ENCODE peak calls at places on chromosomes 12 and 14, in six cellular contexts. H, Q, N, M, O and Z are unnamed samples. For H3K9me2, the result is how much of the 10 kb centered on the place peaks cover.

GRCh38 chr12:42961395-42961794 is 371.8 kb upstream of the PRICKLE1 start:
- DNase-seq in M (peak), N (peak), H (peak), O (peak), Q (peak), Z (peak)

GRCh38 chr12:106760184-106760531 is 14.3 kb upstream of the RIC8B start:
- DNase-seq in O (no peak), Q (peak), N (no peak), H (no peak), M (no peak), Z (no peak)

GRCh38 chr12:54933381-54933780 is 51.2 kb downstream of the TESPA1 start:
- DNase-seq in M (peak), Q (no peak), N (no peak), O (no peak), H (peak), Z (no peak)

GRCh38 chr14:74400328-74400727 is 25.7 kb downstream of the SYNDIG1L start:
- DNase-seq in N (peak), H (peak), O (no peak), Q (peak), M (no peak), Z (no peak)

GRCh38 chr12:68080577-68080976 is 79.0 kb downstream of the IFNG start:
- DNase-seq in O (no peak), Q (peak), H (no peak), N (no peak), M (no peak), Z (no peak)

GRCh38 chr14:75427482-75428229 is at the start of gene JDP2:
- DNase-seq in M (peak), Q (peak), O (peak), N (peak), H (peak), Z (peak)

GRCh38 chr12:3802721-3803120 is 49.8 kb upstream of the CRACR2A start:
- DNase-seq in H (peak), M (no peak), O (no peak), Q (no peak), N (no peak), Z (no peak)

GRCh38 chr12:57385586-57385985 is 45.3 kb downstream of the R3HDM2 start:
- DNase-seq in Q (no peak), H (no peak), O (no peak), M (no peak), N (no peak), Z (no peak)

GRCh38 chr12:402127-402456 is 648 bp downstream of the CCDC77 start:
- DNase-seq in Q (peak), N (no peak), M (peak), O (no peak), H (peak), Z (peak)

GRCh38 chr12:72089678-72090077 is 151.0 kb downstream of the TPH2 start:
- DNase-seq in Q (no peak), M (no peak), O (no peak), N (no peak), H (no peak), Z (no peak)

GRCh38 chr12:57138526-57139272 is 8.7 kb downstream of the LRP1-AS start:
- DNase-seq in O (no peak), H (peak), N (no peak), M (no peak), Q (no peak), Z (peak)

GRCh38 chr12:111529424-111530368 is 69.4 kb downstream of the ATXN2 start:
- DNase-seq in O (peak), N (peak), H (peak), M (peak), Q (peak), Z (peak)

GRCh38 chr12:64551676-64552075 is 58.6 kb upstream of the RASSF3 start:
- DNase-seq in O (no peak), M (no peak), Q (no peak), H (peak), N (no peak), Z (no peak)

GRCh38 chr12:48925218-48925871 is at the start of gene FKBP11:
- DNase-seq in N (no peak), M (no peak), O (peak), H (peak), Q (peak), Z (peak)

GRCh38 chr14:61213930-61214329 is 67.2 kb downstream of the TMEM30B start:
- DNase-seq in Q (no peak), M (peak), N (no peak), O (no peak), H (peak), Z (no peak)

GRCh38 chr14:61215222-61216010 is 65.7 kb downstream of the TMEM30B start:
- DNase-seq in N (no peak), M (no peak), Q (no peak), O (no peak), H (peak), Z (no peak)

GRCh38 chr14:61212546-61212945 is 68.6 kb downstream of the TMEM30B start:
- DNase-seq in M (peak), Q (no peak), O (no peak), N (no peak), H (peak), Z (no peak)

GRCh38 chr14:61211476-61212262 is 69.5 kb downstream of the TMEM30B start:
- DNase-seq in Q (no peak), N (no peak), H (no peak), O (no peak), M (no peak), Z (no peak)

DNA sequence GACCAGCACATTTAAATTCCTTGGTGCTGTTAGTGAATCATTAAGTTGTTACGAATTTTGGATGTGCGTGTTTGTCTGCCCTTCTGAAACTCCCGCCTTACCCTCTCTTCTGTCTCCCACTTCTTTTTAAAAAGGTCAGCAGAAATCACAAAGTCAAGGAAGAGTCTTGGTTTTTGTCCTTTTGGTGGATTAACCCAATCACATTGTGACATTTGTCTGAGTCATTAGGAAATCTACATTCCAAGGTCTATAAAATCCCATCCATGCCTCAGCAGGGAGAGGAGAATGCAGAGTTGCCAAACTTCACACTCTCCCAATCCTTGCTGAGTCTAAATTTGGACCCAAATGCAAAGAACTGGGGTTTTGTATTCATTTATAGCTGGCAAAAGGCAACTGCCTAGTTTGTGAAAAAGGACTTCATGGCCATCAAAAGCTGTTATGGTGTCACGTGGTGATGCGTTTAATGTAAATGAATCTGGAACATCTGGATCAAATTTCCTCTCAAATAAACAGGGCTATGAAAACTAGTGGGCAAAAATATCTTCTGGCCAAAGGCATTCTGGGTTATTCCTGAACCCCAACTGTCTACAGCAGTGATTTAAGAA is 67.9 kb downstream of the TMEM30B start:
- DNase-seq in H (peak), Q (no peak), N (no peak), O (no peak), M (peak), Z (peak)
- H2AFZ ChIP-seq in H (peak), Q (peak), N (no peak), O (no peak), M (no peak), Z (no peak)

DNA sequence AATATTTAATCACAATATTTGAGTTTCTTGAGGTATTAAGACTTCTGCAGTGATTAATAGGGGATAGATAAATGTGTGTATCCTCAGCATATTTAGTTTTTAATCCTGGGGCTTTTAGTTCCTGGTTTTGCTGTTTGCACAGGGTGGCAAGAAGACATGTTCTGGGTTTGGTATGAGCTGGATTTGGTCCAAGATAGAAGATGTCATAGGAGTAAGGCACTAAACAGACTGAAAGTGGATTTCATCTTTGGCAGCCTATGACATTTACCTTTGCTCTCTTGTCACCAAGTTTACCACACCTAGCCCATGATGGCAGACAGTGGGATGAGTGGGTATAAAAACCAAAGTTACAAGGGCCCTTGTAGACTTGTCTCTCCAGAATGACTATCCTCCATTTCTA is 168.2 kb downstream of the LRRK2 start:
- DNase-seq in M (no peak), H (no peak), O (no peak), N (no peak), Q (no peak), Z (no peak)
- H3K9me2 ChIP-seq in M (under half), H (under half), O (under half), N (under half), Q (under half), Z (under half)

GRCh38 chr14:34063042-34063441 is 112.2 kb upstream of the EGLN3 start:
- DNase-seq in O (no peak), H (no peak), N (no peak), M (no peak), Q (no peak), Z (no peak)

GRCh38 chr14:34064349-34064748 is 113.5 kb upstream of the EGLN3 start:
- DNase-seq in Q (no peak), O (no peak), H (peak), M (no peak), N (no peak), Z (no peak)

GRCh38 chr14:34065690-34066391 is 115.0 kb upstream of the EGLN3 start:
- DNase-seq in H (no peak), M (no peak), N (no peak), Q (no peak), O (no peak), Z (no peak)

GRCh38 chr14:34063470-34064164 is 112.7 kb upstream of the EGLN3 start:
- DNase-seq in O (no peak), H (peak), Q (no peak), M (no peak), N (no peak), Z (peak)

DNA sequence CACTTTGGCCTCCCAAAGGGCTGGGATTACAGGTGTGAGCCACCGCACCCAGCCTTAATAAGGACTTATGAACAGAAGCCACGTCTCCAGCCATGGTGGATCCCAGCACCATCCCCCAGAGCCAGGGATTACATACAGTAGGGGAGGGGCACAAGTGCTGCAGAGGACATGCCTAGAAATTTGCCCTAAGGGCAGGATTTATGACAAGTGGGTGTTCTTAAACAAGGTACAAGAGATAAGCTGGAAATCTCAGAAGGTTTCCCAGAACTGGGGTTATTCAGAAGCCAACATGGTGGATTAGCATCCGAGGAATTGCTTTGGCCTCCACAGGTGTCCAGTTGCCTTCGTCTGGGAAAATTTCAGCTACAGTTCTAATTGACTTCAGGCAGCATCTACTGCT is 114.3 kb upstream of the EGLN3 start:
- DNase-seq in M (no peak), Q (no peak), N (no peak), O (no peak), H (no peak), Z (no peak)
- H3K4me2 ChIP-seq in M (no peak), Q (no peak), N (no peak), O (no peak), H (no peak), Z (no peak)

GRCh38 chr12:96912261-96912660 is 5.2 kb downstream of the NEDD1 start:
- DNase-seq in O (no peak), Q (no peak), N (no peak), H (no peak), M (no peak), Z (no peak)
- H2AFZ ChIP-seq in O (no peak), Q (no peak), N (no peak), H (no peak), M (no peak), Z (no peak)

DNA sequence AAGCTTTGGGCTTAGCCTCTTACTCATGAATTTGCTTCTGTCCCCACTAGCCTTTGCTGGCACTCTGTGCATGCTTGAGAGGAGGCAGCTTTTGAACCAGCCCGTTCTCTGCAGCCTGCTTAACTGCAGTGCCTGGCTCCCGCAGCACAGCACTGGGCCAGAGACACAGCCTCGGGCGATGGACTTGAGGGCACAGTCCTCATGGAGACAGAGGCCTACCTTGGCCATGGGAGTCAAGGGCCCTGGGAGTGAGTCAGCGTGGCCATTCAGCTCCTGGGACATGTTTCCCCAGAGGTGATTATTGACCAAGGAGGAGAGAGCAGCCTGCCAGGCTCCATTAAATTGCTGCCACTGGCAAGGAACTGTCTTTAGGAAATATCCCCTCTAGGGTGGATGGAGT is 93.5 kb downstream of the SMOC1 start:
- DNase-seq in Q (no peak), N (no peak), O (no peak), M (no peak), H (no peak), Z (peak)
- H3K9me2 ChIP-seq in Q (under half), N (under half), O (under half), M (under half), H (under half), Z (under half)

GRCh38 chr14:60684203-60684602 is 34.9 kb upstream of the SIX1 start:
- DNase-seq in Q (no peak), H (peak), M (no peak), N (no peak), O (no peak), Z (no peak)
- H3K4me2 ChIP-seq in Q (no peak), H (no peak), M (no peak), N (no peak), O (no peak), Z (no peak)

DNA sequence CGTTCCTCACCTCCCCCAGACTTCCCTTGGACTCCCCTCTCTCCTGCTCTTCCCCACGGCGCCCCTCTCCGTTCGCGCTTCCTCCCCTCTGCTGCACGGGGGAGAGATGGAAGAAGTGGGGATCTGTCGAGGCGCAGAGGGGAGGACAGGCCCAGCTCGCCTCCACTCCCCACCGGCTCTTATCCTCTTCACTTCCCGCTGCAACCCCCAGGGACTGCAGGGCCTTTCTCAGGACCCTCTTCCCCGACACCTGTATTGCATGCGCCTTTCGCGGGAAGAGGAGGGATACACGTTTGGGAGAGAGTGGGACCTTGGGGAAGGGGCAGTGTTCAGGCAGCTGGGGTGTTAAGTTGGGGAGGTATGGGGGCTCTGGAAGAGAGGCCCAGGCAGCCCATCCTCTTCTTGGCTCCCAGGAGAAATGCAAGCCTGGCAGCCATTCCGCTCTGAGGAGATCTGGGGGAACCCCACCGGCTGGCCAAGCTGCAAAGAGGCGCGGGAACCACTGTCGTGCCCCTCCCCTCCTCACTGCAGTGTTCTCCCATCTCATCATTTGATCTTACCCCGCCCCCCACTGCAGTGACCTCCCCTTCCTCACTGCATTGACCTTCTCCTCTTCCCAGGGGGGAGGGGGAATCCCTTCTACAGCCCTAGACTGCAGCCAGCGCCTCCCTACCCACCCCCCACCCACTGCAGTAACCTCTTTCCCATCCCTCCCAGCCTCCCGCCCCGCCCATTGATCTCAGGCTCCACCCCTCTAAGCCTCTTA is 826 bp downstream of the ENO2 start:
- DNase-seq in M (no peak), O (no peak), H (no peak), N (no peak), Q (peak), Z (no peak)
- H2AFZ ChIP-seq in M (peak), O (peak), H (peak), N (no peak), Q (peak), Z (peak)

DNA sequence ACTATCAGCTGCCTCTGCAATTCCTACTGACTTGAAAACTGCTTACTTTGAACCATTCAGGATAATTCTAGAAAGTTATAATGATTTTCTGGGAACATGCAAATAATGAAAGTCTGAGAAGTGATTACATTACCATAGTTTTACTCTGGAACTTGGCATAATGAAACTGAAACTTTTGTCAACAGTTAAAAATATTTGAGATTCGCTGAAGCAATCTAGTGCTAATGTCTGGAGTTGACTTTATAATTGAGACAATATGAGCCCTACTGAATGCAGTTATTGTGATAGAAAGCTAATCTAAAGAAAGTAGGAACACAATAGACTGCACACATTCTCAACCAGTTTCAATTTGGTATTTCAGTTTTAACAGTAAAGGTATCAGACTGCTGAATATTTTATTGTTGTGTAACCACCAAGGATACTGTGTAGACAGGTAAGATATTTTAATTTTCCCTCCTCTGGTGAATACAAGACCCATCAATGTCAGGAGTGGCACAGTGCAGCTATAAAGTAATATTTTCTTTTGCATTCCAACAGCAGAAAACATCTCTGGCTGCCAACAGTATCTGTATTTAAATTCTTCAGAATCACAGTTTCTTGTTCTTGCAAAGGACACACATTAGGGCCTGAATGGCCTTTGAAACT is 483.5 kb downstream of the ATP23 start:
- DNase-seq in O (no peak), Q (no peak), N (no peak), H (peak), M (peak), Z (no peak)
- H3K9me2 ChIP-seq in O (under half), Q (under half), N (under half), H (under half), M (under half), Z (under half)

DNA sequence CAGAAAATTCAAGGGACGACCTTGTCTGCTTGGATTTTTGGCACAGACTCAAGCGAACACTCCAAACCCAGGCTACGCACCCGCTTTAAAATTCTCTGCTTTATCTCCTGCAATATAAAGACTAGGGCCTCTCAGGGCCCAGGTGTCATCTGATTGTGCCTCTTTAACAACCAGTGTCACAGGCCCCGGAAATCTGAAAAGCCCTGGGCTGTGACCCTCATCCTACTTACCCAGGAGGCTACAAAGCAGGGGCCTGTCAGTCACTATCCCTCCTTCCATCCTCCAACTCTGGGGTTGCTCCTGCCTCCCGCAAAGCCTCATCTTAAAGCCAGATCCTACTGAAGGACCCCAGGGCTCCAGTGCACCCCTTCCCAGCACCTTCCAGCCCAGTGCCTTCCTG is 34.9 kb downstream of the CCDC88C start:
- DNase-seq in Q (no peak), O (no peak), M (no peak), N (no peak), H (no peak), Z (no peak)
- H3K4me2 ChIP-seq in Q (peak), O (peak), M (peak), N (no peak), H (no peak), Z (no peak)

DNA sequence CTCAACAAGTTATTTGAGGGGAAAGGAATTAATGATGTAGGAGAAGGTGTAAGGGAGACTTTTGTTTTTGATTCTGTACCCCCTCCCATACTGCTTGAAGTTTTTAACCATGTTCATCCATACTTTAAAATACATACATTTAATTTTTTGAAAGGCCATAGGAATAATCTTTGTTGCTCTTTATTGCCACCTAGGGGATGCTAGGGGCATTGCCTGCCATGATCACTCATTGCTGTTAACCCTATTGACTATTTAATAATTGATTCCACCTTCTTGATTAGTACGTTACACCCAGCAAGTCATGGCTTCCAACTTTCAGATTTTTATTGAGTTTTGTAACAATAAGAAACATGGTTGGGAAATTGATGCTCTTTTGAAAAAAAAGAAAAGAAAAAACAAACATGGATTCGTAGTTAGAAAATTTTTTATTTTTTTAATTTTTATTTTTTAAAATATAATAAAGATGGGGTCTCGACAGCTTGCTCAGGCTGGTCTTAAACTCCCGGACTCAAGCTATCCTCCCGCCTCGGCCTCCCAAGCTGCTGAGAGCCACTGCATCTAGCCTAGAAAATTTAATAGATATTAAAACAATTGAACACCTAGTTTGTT is 8.5 kb upstream of the PRKAB1 start:
- DNase-seq in M (peak), Q (peak), O (peak), N (no peak), H (peak), Z (peak)
- H2AFZ ChIP-seq in M (no peak), Q (no peak), O (no peak), N (peak), H (no peak), Z (no peak)